ENCODE peak calls at places on chromosome X, in four cellular contexts. I is stimulated activated CD4-positive, alpha-beta T cell treated with anti-CD3 and anti-CD28 coated beads, Interleukin-4, amount 100 ng/mL, for 4 hours; C is T-helper 9 cell; A is WTC11. L is an unnamed sample.

GRCh38 chrX:54824722-54825121 is 17.2 kb downstream of the MAGED2 start:
- DNase-seq in I (no peak), A (no peak), C (no peak), L (no peak)

GRCh38 chrX:47093248-47093647 is 15.0 kb downstream of the RGN start:
- DNase-seq in I (no peak), C (no peak), A (no peak), L (peak)

GRCh38 chrX:151359931-151360871 is 36.8 kb upstream of the VMA21 start:
- DNase-seq in I (peak), A (peak), C (peak), L (peak)

GRCh38 chrX:154396948-154397887 is 959 bp upstream of the RPL10 start:
- DNase-seq in C (peak), I (peak), A (peak), L (peak)

GRCh38 chrX:134246282-134246681 is 9.3 kb downstream of the CCDC160 start:
- DNase-seq in C (no peak), A (no peak), I (no peak), L (no peak)

GRCh38 chrX:149611619-149612018 is 16.5 kb upstream of the HSFX2 start:
- DNase-seq in I (no peak), C (no peak), A (no peak), L (no peak)

GRCh38 chrX:30910124-30910860 is 21.2 kb upstream of the TAB3 start:
- DNase-seq in C (no peak), I (no peak), A (no peak), L (no peak)

GRCh38 chrX:153744210-153745066 is 19.6 kb upstream of the PLXNB3 start:
- DNase-seq in C (no peak), I (no peak), A (peak), L (no peak)

GRCh38 chrX:12804655-12805054 is 13.4 kb downstream of the PRPS2 start:
- DNase-seq in I (no peak), C (no peak), A (no peak), L (no peak)

GRCh38 chrX:130176354-130176776 is 4.6 kb downstream of the RAB33A start:
- DNase-seq in I (no peak), C (no peak), A (no peak), L (no peak)

GRCh38 chrX:119410027-119410819 is 11.1 kb downstream of the SLC25A43 start:
- DNase-seq in I (no peak), A (no peak), C (no peak), L (no peak)

GRCh38 chrX:151181088-151181487 is 4.7 kb downstream of the GPR50 start:
- DNase-seq in A (no peak), C (no peak), I (no peak), L (no peak)

L was measured in hepatic stellate cell.